ENCODE peak calls at places on chromosomes 13 and 19, in nine cellular contexts. One of them, this sample, is unnamed.

GRCh38 chr13:44437356-44438233 is 64.0 kb downstream of the SERP2 start:
- DNase-seq in RWPE1: no peak
- DNase-seq in NCI-H446 treated with DMSO at 0.1 percent for 48 hours: peak
- DNase-seq in A549: peak
- DNase-seq in choroid plexus epithelial cell: peak
- DNase-seq in ecto neural progenitor cell: no peak
- DNase-seq in stomach: no peak
- DNase-seq in activated CD4-positive, alpha-beta T cell treated with anti-CD3 and anti-CD28 coated beads, Interleukin-2, amount 10 ng/mL, durations not matched to agents 7 days and 5 days: no peak
- DNase-seq in AG10803: peak
- DNase-seq in this sample: peak

GRCh38 chr19:4030981-4031380 is 23.4 kb downstream of the PIAS4 start:
- DNase-seq in RWPE1: no peak
- DNase-seq in NCI-H446 treated with DMSO at 0.1 percent for 48 hours: no peak
- DNase-seq in A549: no peak
- DNase-seq in choroid plexus epithelial cell: no peak
- DNase-seq in ecto neural progenitor cell: no peak
- DNase-seq in stomach: no peak
- DNase-seq in activated CD4-positive, alpha-beta T cell treated with anti-CD3 and anti-CD28 coated beads, Interleukin-2, amount 10 ng/mL, durations not matched to agents 7 days and 5 days: no peak
- DNase-seq in AG10803: no peak
- DNase-seq in this sample: no peak

GRCh38 chr19:29598496-29598895 is 7.6 kb upstream of the POP4 start:
- DNase-seq in RWPE1: no peak
- DNase-seq in NCI-H446 treated with DMSO at 0.1 percent for 48 hours: no peak
- DNase-seq in A549: no peak
- DNase-seq in choroid plexus epithelial cell: no peak
- DNase-seq in ecto neural progenitor cell: no peak
- DNase-seq in stomach: no peak
- DNase-seq in activated CD4-positive, alpha-beta T cell treated with anti-CD3 and anti-CD28 coated beads, Interleukin-2, amount 10 ng/mL, durations not matched to agents 7 days and 5 days: no peak
- DNase-seq in AG10803: no peak
- DNase-seq in this sample: no peak

GRCh38 chr13:32001392-32001768 is 30.2 kb upstream of the FRY start:
- DNase-seq in RWPE1: peak
- DNase-seq in NCI-H446 treated with DMSO at 0.1 percent for 48 hours: no peak
- DNase-seq in A549: peak
- DNase-seq in choroid plexus epithelial cell: peak
- DNase-seq in ecto neural progenitor cell: no peak
- DNase-seq in stomach: no peak
- DNase-seq in activated CD4-positive, alpha-beta T cell treated with anti-CD3 and anti-CD28 coated beads, Interleukin-2, amount 10 ng/mL, durations not matched to agents 7 days and 5 days: peak
- DNase-seq in AG10803: peak
- DNase-seq in this sample: peak

GRCh38 chr19:57560049-57560491 is 407 bp upstream of the ZNF550 start:
- DNase-seq in RWPE1: peak
- DNase-seq in NCI-H446 treated with DMSO at 0.1 percent for 48 hours: no peak
- DNase-seq in A549: no peak
- DNase-seq in choroid plexus epithelial cell: peak
- DNase-seq in ecto neural progenitor cell: no peak
- DNase-seq in stomach: no peak
- DNase-seq in activated CD4-positive, alpha-beta T cell treated with anti-CD3 and anti-CD28 coated beads, Interleukin-2, amount 10 ng/mL, durations not matched to agents 7 days and 5 days: no peak
- DNase-seq in AG10803: peak
- DNase-seq in this sample: no peak

GRCh38 chr13:76455960-76456359 is 430.2 kb downstream of the KCTD12 start:
- DNase-seq in RWPE1: no peak
- DNase-seq in NCI-H446 treated with DMSO at 0.1 percent for 48 hours: no peak
- DNase-seq in A549: no peak
- DNase-seq in choroid plexus epithelial cell: peak
- DNase-seq in ecto neural progenitor cell: no peak
- DNase-seq in stomach: no peak
- DNase-seq in activated CD4-positive, alpha-beta T cell treated with anti-CD3 and anti-CD28 coated beads, Interleukin-2, amount 10 ng/mL, durations not matched to agents 7 days and 5 days: no peak
- DNase-seq in AG10803: peak
- DNase-seq in this sample: no peak

GRCh38 chr19:18291590-18292459 is 10.4 kb upstream of the JUND start:
- DNase-seq in RWPE1: peak
- DNase-seq in NCI-H446 treated with DMSO at 0.1 percent for 48 hours: no peak
- DNase-seq in A549: peak
- DNase-seq in choroid plexus epithelial cell: peak
- DNase-seq in ecto neural progenitor cell: peak
- DNase-seq in stomach: peak
- DNase-seq in activated CD4-positive, alpha-beta T cell treated with anti-CD3 and anti-CD28 coated beads, Interleukin-2, amount 10 ng/mL, durations not matched to agents 7 days and 5 days: peak
- DNase-seq in AG10803: peak
- DNase-seq in this sample: peak

GRCh38 chr13:51663980-51664957 is 80.0 kb downstream of the WDFY2 start:
- DNase-seq in RWPE1: no peak
- DNase-seq in NCI-H446 treated with DMSO at 0.1 percent for 48 hours: no peak
- DNase-seq in A549: no peak
- DNase-seq in choroid plexus epithelial cell: no peak
- DNase-seq in ecto neural progenitor cell: no peak
- DNase-seq in stomach: no peak
- DNase-seq in activated CD4-positive, alpha-beta T cell treated with anti-CD3 and anti-CD28 coated beads, Interleukin-2, amount 10 ng/mL, durations not matched to agents 7 days and 5 days: no peak
- DNase-seq in AG10803: peak
- DNase-seq in this sample: no peak

GRCh38 chr19:37874784-37875183 is 31.6 kb downstream of the WDR87 start:
- DNase-seq in RWPE1: no peak
- DNase-seq in NCI-H446 treated with DMSO at 0.1 percent for 48 hours: no peak
- DNase-seq in A549: no peak
- DNase-seq in choroid plexus epithelial cell: peak
- DNase-seq in ecto neural progenitor cell: no peak
- DNase-seq in stomach: no peak
- DNase-seq in activated CD4-positive, alpha-beta T cell treated with anti-CD3 and anti-CD28 coated beads, Interleukin-2, amount 10 ng/mL, durations not matched to agents 7 days and 5 days: no peak
- DNase-seq in AG10803: no peak
- DNase-seq in this sample: no peak

GRCh38 chr13:75223981-75224742 is 257.8 kb downstream of the TBC1D4 start:
- DNase-seq in RWPE1: no peak
- DNase-seq in NCI-H446 treated with DMSO at 0.1 percent for 48 hours: no peak
- DNase-seq in A549: no peak
- DNase-seq in choroid plexus epithelial cell: no peak
- DNase-seq in ecto neural progenitor cell: no peak
- DNase-seq in stomach: no peak
- DNase-seq in activated CD4-positive, alpha-beta T cell treated with anti-CD3 and anti-CD28 coated beads, Interleukin-2, amount 10 ng/mL, durations not matched to agents 7 days and 5 days: no peak
- DNase-seq in AG10803: peak
- DNase-seq in this sample: no peak

GRCh38 chr13:22700488-22700887 is 480.3 kb upstream of the SGCG start:
- DNase-seq in RWPE1: no peak
- DNase-seq in NCI-H446 treated with DMSO at 0.1 percent for 48 hours: no peak
- DNase-seq in A549: no peak
- DNase-seq in choroid plexus epithelial cell: no peak
- DNase-seq in ecto neural progenitor cell: no peak
- DNase-seq in stomach: no peak
- DNase-seq in activated CD4-positive, alpha-beta T cell treated with anti-CD3 and anti-CD28 coated beads, Interleukin-2, amount 10 ng/mL, durations not matched to agents 7 days and 5 days: no peak
- DNase-seq in AG10803: no peak
- DNase-seq in this sample: no peak

GRCh38 chr19:51136891-51137551 is 5.1 kb upstream of the SIGLEC7 start:
- DNase-seq in RWPE1: no peak
- DNase-seq in NCI-H446 treated with DMSO at 0.1 percent for 48 hours: no peak
- DNase-seq in A549: no peak
- DNase-seq in choroid plexus epithelial cell: no peak
- DNase-seq in ecto neural progenitor cell: no peak
- DNase-seq in stomach: no peak
- DNase-seq in activated CD4-positive, alpha-beta T cell treated with anti-CD3 and anti-CD28 coated beads, Interleukin-2, amount 10 ng/mL, durations not matched to agents 7 days and 5 days: no peak
- DNase-seq in AG10803: no peak
- DNase-seq in this sample: no peak